ENCODE peak calls at places on chromosomes 1 and 21, in ten cellular contexts. T is endodermal cell; C is heart left ventricle; L is HepG2; Y is kidney; B is choroid plexus epithelial cell; I is CD8-positive, alpha-beta T cell; O is PC-3; V is fibroblast of lung; K is AG04450. M is an unnamed sample.

GRCh38 chr1:15691434-15692032 is 7.4 kb downstream of the PLEKHM2 start:
- DNase-seq in T (no peak), C (peak), L (no peak), Y (no peak), B (no peak), I (no peak), O (no peak), V (no peak), K (no peak), M (peak)

GRCh38 chr1:93340090-93340489 is 5.6 kb upstream of the DR1 start:
- DNase-seq in T (no peak), C (no peak), L (no peak), Y (no peak), B (no peak), I (no peak), O (no peak), V (no peak), K (no peak), M (no peak)

GRCh38 chr21:37463083-37463780 is 96.7 kb downstream of the DYRK1A start:
- DNase-seq in T (peak), C (no peak), L (peak), Y (no peak), B (peak), I (no peak), O (peak), V (peak), K (peak), M (peak)

GRCh38 chr1:36532810-36533401 is 50.2 kb upstream of the CSF3R start:
- DNase-seq in T (no peak), C (no peak), L (no peak), Y (no peak), B (no peak), I (no peak), O (no peak), V (no peak), K (no peak), M (no peak)

GRCh38 chr1:11898086-11898785 is 28.0 kb downstream of the KIAA2013 start:
- DNase-seq in T (no peak), C (no peak), L (no peak), Y (no peak), B (no peak), I (no peak), O (no peak), V (no peak), K (no peak), M (no peak)

GRCh38 chr1:50422946-50423669 is at the start of gene DMRTA2:
- DNase-seq in T (peak), C (no peak), L (no peak), Y (peak), B (no peak), I (no peak), O (no peak), V (peak), K (no peak), M (peak)

GRCh38 chr1:117795190-117795589 is 134.2 kb downstream of the GDAP2 start:
- DNase-seq in T (no peak), C (peak), L (no peak), Y (peak), B (peak), I (no peak), O (peak), V (peak), K (peak), M (peak)

GRCh38 chr1:118184737-118185082 is 318 bp downstream of the SPAG17 start:
- DNase-seq in T (no peak), C (no peak), L (no peak), Y (no peak), B (no peak), I (no peak), O (no peak), V (peak), K (no peak), M (no peak)

GRCh38 chr21:39004776-39005605 is 178.3 kb downstream of the PSMG1 start:
- DNase-seq in T (peak), C (peak), L (no peak), Y (peak), B (peak), I (no peak), O (no peak), V (peak), K (no peak), M (peak)

DNA sequence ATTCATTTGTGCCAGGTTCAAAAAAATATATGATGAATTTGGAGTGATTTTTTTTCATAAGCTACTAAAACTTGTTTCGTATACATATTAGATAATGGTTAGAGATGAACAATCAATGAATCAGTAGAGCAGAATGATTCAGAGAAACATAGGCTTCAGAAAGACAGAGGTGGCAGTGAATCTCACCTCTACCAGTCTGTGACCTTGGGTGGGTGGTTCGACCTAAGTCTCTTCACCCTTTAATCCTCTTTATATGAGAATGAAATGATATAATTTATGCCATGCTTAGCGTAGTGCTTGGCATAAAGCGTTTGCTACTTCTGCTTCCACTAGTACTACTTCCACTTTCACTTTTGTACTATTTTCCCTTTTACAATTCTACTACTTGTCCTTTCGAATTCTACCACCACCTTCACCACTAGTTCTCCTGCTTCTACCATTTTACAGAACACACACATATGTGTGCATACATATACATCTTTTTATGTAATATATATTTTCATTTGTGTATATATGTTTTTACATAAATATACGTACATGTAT is 45.1 kb downstream of the FYB2 start:
- DNase-seq in T (no peak), C (no peak), L (no peak), Y (no peak), B (no peak), I (no peak), O (no peak), V (no peak), K (no peak), M (no peak)
- H3K4me3 ChIP-seq in T (no peak), C (no peak), L (no peak), Y (peak), B (no peak), I (peak), O (no peak), V (no peak), K (no peak), M (no peak)

DNA sequence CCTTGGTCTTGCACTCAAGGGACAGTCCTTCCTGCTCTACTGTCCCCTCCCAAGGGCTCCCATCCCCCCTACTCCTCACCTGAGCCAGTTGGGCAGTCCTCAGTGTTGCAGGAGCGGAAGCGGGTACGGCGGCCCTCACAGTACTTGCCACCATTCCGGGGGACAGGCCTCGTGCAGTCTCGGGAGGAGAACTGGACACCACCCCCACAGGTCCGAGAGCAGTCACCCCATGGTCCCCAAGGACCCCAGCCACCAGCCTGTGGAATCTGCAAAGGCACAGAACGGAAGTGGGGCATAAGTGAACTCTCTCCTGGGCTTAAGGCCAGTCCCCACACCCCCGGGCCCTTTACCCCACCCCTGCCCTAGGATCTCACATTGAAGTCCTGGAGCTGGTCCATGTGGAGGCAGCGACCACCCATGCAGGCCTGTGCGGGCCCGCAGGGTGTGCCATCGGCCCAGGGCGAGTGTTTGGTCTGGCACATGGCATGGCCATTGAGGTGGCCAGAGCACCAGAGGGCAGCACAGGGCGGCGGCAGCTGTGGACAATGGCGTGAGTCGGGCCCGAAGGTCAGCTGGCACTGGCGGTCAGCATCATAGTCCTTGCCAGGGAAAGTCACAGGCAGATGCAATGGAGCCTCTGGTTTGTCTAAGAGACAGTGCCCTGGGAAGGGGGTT is 5.2 kb downstream of the ADAMTS4 start:
- DNase-seq in T (no peak), C (no peak), L (no peak), Y (peak), B (no peak), I (no peak), O (no peak), V (no peak), K (no peak), M (peak)
- TF ChIP-seq CTCF in T (peak), C (no peak), L (peak), Y (peak), B (no peak), I (no peak), O (peak), V (no peak), K (no peak), M (no peak)

DNA sequence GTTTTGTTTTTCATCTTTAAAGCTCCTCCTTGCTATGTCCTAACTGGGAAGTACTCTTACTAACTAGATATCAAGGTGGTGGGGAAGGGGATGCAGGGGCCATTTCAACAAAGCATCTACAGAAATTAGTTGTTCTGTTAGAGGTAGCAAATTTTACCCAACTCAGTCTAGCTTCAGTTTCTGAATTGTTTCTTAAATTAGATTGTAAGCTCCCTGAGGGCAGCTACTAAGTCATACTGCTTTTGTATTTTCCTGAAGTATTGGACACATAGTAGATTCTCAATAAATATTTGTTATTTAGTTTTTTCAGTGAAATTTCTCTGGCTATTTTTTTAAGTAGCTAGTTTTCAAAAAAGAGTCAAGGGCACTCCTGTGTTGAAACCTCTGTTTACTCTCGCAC is 1.8 kb downstream of the UBAP2L start:
- DNase-seq in T (no peak), C (no peak), L (no peak), Y (no peak), B (peak), I (no peak), O (no peak), V (no peak), K (no peak), M (no peak)
- H3K4me3 ChIP-seq in T (peak), C (no peak), L (peak), Y (no peak), B (peak), I (no peak), O (peak), V (peak), K (peak), M (peak)

GRCh38 chr1:113835686-113836290 is 23.5 kb upstream of the RSBN1 start:
- DNase-seq in T (no peak), C (no peak), L (peak), Y (no peak), B (peak), I (peak), O (peak), V (peak), K (peak), M (peak)
- TF ChIP-seq CTCF in T (peak), C (peak), L (peak), Y (peak), B (peak), I (peak), O (peak), V (no peak), K (peak), M (peak)

GRCh38 chr1:43651922-43652321 is 2.0 kb downstream of the KDM4A start:
- DNase-seq in T (no peak), C (no peak), L (no peak), Y (no peak), B (no peak), I (no peak), O (no peak), V (no peak), K (no peak), M (no peak)
- H3K4me3 ChIP-seq in T (peak), C (no peak), L (peak), Y (peak), B (peak), I (no peak), O (peak), V (peak), K (peak), M (peak)

DNA sequence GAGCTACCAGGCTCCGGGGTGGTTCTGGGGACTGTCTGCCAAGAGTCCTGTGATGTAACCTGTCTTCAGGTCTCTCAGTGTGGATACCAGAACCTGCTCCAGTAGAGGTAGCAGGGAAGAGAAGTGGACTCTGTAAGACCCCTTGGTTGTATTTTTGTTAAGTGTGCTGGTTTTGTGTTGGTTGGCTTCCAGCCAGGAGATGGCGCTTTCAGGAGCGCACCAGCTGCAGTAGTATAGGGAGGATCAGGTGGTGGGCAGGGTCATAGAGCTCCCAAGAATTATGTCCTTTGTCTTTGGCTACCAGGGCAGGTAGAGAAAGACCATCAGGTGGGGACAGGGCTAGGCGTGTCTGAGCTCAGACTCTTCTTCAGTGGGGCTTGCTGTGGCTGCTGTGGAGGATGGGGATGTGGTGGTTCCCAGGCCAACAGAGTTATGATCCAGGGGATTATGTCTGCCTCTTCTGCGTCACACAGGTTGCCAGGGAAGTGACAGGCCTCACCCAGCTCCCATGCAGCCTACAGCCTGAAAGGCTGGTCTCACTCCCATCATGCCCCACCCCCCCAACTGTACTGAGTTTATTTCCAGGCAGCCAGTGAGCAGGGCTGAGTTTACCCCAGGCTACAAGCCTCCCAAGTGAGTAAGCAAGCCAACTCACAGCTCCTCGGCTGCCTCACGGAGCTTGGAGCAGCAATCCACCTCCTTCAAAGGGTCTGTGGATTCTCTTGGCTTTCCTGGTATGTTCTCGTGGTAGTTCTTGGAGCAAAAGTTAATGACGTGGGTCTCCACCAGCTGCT is 1147.4 kb upstream of the ADGRL4 start:
- DNase-seq in T (peak), C (no peak), L (no peak), Y (no peak), B (no peak), I (no peak), O (no peak), V (peak), K (no peak), M (peak)
- TF ChIP-seq CTCF in T (peak), C (no peak), L (no peak), Y (no peak), B (no peak), I (no peak), O (no peak), V (no peak), K (no peak), M (no peak)